ENCODE peak calls at places on chromosomes 2 and 18, in seven cellular contexts. O is K562, J is testis, H is A549, X is IMR-90, T is ovary, P is heart left ventricle. V is an unnamed sample.

GRCh38 chr2:147829106-147829505 is 15.7 kb upstream of the ACVR2A start:
- DNase-seq in O (peak; percentile 12), J (no peak), H (no peak), X (peak; percentile 88), T (no peak), P (no peak), V (no peak)

GRCh38 chr18:56910967-56911366 is 235.9 kb upstream of the BOD1L2 start:
- DNase-seq in O (no peak), J (no peak), H (no peak), X (no peak), T (no peak), P (no peak), V (no peak)

GRCh38 chr2:62452701-62453449 is 53.1 kb downstream of the TMEM17 start:
- DNase-seq in O (no peak), J (no peak), H (no peak), X (no peak), T (no peak), P (no peak), V (no peak)

GRCh38 chr18:66410692-66411091 is 193.2 kb downstream of the CDH19 start:
- DNase-seq in O (no peak), J (no peak), H (no peak), X (no peak), T (no peak), P (no peak), V (no peak)

GRCh38 chr18:7789853-7790552 is 222.9 kb downstream of the PTPRM start:
- DNase-seq in O (no peak), J (no peak), H (peak; percentile 33), X (peak; percentile 55), T (no peak), P (no peak), V (peak; percentile 23)

GRCh38 chr2:213281156-213281555 is 3.1 kb upstream of the SPAG16 start:
- DNase-seq in O (no peak), J (no peak), H (no peak), X (peak; percentile 30), T (no peak), P (no peak), V (no peak)

GRCh38 chr2:15582153-15582552 is 9.5 kb upstream of the DDX1 start:
- DNase-seq in O (no peak), J (no peak), H (no peak), X (no peak), T (no peak), P (no peak), V (no peak)

GRCh38 chr18:34977787-34978532 is 63.3 kb upstream of the MAPRE2 start:
- DNase-seq in O (peak; percentile 34), J (no peak), H (no peak), X (peak; percentile 6), T (peak; percentile 29), P (peak; percentile 39), V (peak; percentile 63)

GRCh38 chr2:36633470-36634092 is 35.6 kb upstream of the FEZ2 start:
- DNase-seq in O (no peak), J (no peak), H (no peak), X (peak; percentile 16), T (no peak), P (no peak), V (no peak)

GRCh38 chr2:96887419-96888081 is 17.7 kb upstream of the SEMA4C start:
- DNase-seq in O (no peak), J (peak; percentile 46), H (no peak), X (no peak), T (no peak), P (no peak), V (no peak)

GRCh38 chr18:60466671-60467070 is 94.1 kb upstream of the MC4R start:
- DNase-seq in O (no peak), J (no peak), H (no peak), X (no peak), T (no peak), P (no peak), V (no peak)

GRCh38 chr2:8285081-8285480 is 396.8 kb upstream of the ID2 start:
- DNase-seq in O (no peak), J (peak; percentile 60), H (no peak), X (no peak), T (no peak), P (no peak), V (no peak)

GRCh38 chr2:178197791-178198190 is 3.5 kb downstream of the OSBPL6 start:
- DNase-seq in O (no peak), J (no peak), H (no peak), X (no peak), T (no peak), P (no peak), V (no peak)

GRCh38 chr2:237236188-237236587 is 150.5 kb downstream of the COPS8 start:
- DNase-seq in O (no peak), J (no peak), H (no peak), X (peak; percentile 82), T (no peak), P (no peak), V (no peak)

GRCh38 chr2:212814941-212815340 is 276.3 kb upstream of the ERBB4 start:
- DNase-seq in O (no peak), J (no peak), H (no peak), X (no peak), T (no peak), P (no peak), V (no peak)

GRCh38 chr2:221571108-221571390 is 1.1 kb downstream of the EPHA4 start:
- DNase-seq in O (no peak), J (no peak), H (no peak), X (peak; percentile 17), T (peak; percentile 29), P (no peak), V (no peak)

GRCh38 chr18:48813833-48814489 is 136.8 kb downstream of the SMAD7 start:
- DNase-seq in O (peak; percentile 68), J (peak; percentile 12), H (no peak), X (no peak), T (no peak), P (peak; percentile 54), V (no peak)

GRCh38 chr18:71529708-71530303 is 1014.3 kb downstream of the CBLN2 start:
- DNase-seq in O (no peak), J (no peak), H (no peak), X (no peak), T (no peak), P (no peak), V (no peak)

GRCh38 chr2:230976671-230977171 is 19.2 kb upstream of the SPATA3 start:
- DNase-seq in O (no peak), J (no peak), H (no peak), X (no peak), T (no peak), P (no peak), V (no peak)
- TF ChIP-seq POLR2A in O (no peak), J (no peak), H (no peak), X (no peak), T (no peak), P (no peak), V (no peak)

DNA sequence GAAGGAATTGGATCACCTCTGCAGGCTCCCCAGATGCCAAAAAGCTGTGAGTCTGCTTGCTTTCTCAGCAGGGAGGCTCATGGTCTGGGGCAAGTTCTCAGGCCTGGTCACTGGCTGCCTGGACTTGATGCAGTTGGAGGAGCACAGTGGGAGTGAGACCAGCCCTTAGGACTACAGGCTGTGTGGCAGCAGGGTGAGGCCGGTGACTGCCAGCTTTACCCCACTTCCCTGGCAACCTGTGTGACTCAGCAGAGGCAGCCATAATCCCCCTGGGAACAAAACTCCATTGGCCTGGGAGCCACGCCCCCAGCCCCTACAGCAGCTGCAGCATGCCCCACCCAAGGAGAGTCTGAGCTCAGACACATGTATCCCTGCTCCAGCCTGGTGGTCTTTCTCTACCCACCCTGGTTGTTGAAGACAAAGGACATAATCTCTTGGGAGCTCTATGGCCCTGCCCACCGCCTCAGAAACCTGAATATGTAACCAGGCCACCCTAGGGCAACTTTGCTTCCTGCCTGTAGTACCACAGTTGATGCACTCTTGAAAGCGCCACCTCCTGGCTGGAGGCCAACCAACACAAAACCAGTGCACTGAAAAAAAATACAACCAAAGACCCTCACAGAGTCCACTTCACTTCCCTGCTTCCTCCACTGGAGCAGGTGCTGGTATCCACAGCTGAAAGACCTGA is 106.8 kb upstream of the SPATS2L start:
- DNase-seq in O (no peak), J (no peak), H (no peak), X (no peak), T (no peak), P (no peak), V (no peak)
- TF ChIP-seq CTCF in O (peak; percentile 25), J (no peak), H (no peak), X (no peak), T (no peak), P (no peak), V (no peak)

GRCh38 chr2:66437601-66438497 is 2.9 kb downstream of the MEIS1 start:
- DNase-seq in O (no peak), J (no peak), H (no peak), X (no peak), T (peak; percentile 45), P (peak; percentile 56), V (peak; percentile 55)

GRCh38 chr2:66435549-66435875 is 587 bp downstream of the MEIS1 start:
- DNase-seq in O (peak; percentile 33), J (no peak), H (no peak), X (no peak), T (no peak), P (no peak), V (no peak)

GRCh38 chr2:66435963-66436362 is 1.0 kb downstream of the MEIS1 start:
- DNase-seq in O (no peak), J (no peak), H (no peak), X (no peak), T (no peak), P (no peak), V (no peak)

GRCh38 chr2:66436546-66436945 is 1.6 kb downstream of the MEIS1 start:
- DNase-seq in O (no peak), J (no peak), H (no peak), X (no peak), T (no peak), P (no peak), V (no peak)

DNA sequence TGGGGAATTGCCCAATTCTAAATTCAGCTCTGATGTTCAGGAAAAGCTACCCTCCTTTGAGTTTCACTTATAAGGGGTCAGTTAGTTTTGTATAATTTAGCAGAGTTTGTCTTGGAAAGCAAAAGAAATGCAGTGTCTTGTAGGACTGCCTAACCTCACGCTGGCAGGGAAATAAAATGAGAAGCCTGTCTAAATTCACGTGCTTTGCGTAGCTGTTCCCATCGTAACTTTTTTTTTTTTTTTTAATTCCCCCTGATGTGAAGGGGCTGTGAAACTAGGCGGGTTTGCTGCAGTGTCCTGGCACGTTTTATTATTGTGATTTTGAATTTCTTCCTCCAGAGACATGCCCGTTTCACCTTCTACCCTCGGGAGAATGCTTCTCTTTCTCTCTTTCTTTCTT is 2.1 kb downstream of the MEIS1 start:
- DNase-seq in O (no peak), J (no peak), H (no peak), X (no peak), T (no peak), P (no peak), V (no peak)
- TF ChIP-seq POLR2A in O (no peak), J (no peak), H (no peak), X (peak; percentile 18), T (no peak), P (no peak), V (no peak)

DNA sequence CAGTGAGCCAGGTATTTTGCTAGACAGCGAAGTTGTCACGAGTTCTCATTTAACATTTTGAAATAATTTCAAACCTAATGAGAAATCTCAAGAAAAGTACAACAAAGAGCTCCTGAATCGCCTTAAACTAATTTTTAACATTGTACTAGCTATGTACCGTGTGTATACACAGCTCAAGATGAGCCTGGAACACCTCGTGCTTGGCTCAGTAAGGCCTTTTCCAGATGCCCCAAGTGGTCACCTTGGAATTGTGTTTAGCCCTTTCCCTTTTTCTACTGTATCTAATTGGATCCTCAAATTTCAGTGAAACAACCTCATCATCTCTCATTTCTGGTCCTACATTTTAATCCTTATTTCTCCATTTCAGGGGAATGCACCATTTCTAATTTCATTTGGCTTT is 7.2 kb downstream of the PTPN4 start:
- DNase-seq in O (no peak), J (no peak), H (peak; percentile 25), X (no peak), T (no peak), P (no peak), V (no peak)
- TF ChIP-seq CTCF in O (no peak), J (no peak), H (no peak), X (no peak), T (no peak), P (no peak), V (no peak)